ENCODE peak calls at places on chromosomes 1 and 21, in eight cellular contexts. One of them, this sample, is unnamed.

GRCh38 chr1:47868348-47868676 is 128.9 kb downstream of the TRABD2B start:
- DNase-seq in H54: no peak
- DNase-seq in posterior vena cava: no peak
- DNase-seq in CD8-positive, alpha-beta T cell: no peak
- DNase-seq in spleen: no peak
- DNase-seq in activated CD4-positive, alpha-beta T cell treated with anti-CD3 and anti-CD28 coated beads, Interleukin-2, amount 50 U/mL, for 1 hour: no peak
- DNase-seq in stimulated activated CD4-positive, alpha-beta T cell treated with anti-CD3 and anti-CD28 coated beads, Interleukin-2, amount 100 ng/mL, for 48 hours: no peak
- DNase-seq in GM13977: no peak
- DNase-seq in this sample: no peak

GRCh38 chr1:26758358-26758757 is 29.4 kb upstream of the PIGV start:
- DNase-seq in posterior vena cava: no peak
- DNase-seq in H54: no peak
- DNase-seq in spleen: no peak
- DNase-seq in CD8-positive, alpha-beta T cell: no peak
- DNase-seq in GM13977: no peak
- DNase-seq in stimulated activated CD4-positive, alpha-beta T cell treated with anti-CD3 and anti-CD28 coated beads, Interleukin-2, amount 100 ng/mL, for 48 hours: no peak
- DNase-seq in activated CD4-positive, alpha-beta T cell treated with anti-CD3 and anti-CD28 coated beads, Interleukin-2, amount 50 U/mL, for 1 hour: no peak
- DNase-seq in this sample: no peak

GRCh38 chr1:205812878-205813754 is at the start of gene SLC41A1:
- DNase-seq in activated CD4-positive, alpha-beta T cell treated with anti-CD3 and anti-CD28 coated beads, Interleukin-2, amount 50 U/mL, for 1 hour: peak
- DNase-seq in stimulated activated CD4-positive, alpha-beta T cell treated with anti-CD3 and anti-CD28 coated beads, Interleukin-2, amount 100 ng/mL, for 48 hours: peak
- DNase-seq in GM13977: peak
- DNase-seq in spleen: peak
- DNase-seq in CD8-positive, alpha-beta T cell: peak
- DNase-seq in posterior vena cava: peak
- DNase-seq in H54: peak
- DNase-seq in this sample: peak

GRCh38 chr1:26696645-26697440 is 1.0 kb downstream of the ARID1A start:
- DNase-seq in spleen: peak
- DNase-seq in CD8-positive, alpha-beta T cell: peak
- DNase-seq in posterior vena cava: peak
- DNase-seq in stimulated activated CD4-positive, alpha-beta T cell treated with anti-CD3 and anti-CD28 coated beads, Interleukin-2, amount 100 ng/mL, for 48 hours: no peak
- DNase-seq in activated CD4-positive, alpha-beta T cell treated with anti-CD3 and anti-CD28 coated beads, Interleukin-2, amount 50 U/mL, for 1 hour: peak
- DNase-seq in H54: no peak
- DNase-seq in GM13977: peak
- DNase-seq in this sample: peak

GRCh38 chr1:100462291-100463040 is 75.5 kb upstream of the GPR88 start:
- DNase-seq in activated CD4-positive, alpha-beta T cell treated with anti-CD3 and anti-CD28 coated beads, Interleukin-2, amount 50 U/mL, for 1 hour: no peak
- DNase-seq in GM13977: no peak
- DNase-seq in CD8-positive, alpha-beta T cell: no peak
- DNase-seq in spleen: no peak
- DNase-seq in posterior vena cava: no peak
- DNase-seq in stimulated activated CD4-positive, alpha-beta T cell treated with anti-CD3 and anti-CD28 coated beads, Interleukin-2, amount 100 ng/mL, for 48 hours: no peak
- DNase-seq in H54: no peak
- DNase-seq in this sample: no peak

GRCh38 chr1:6414443-6414844 is 5.3 kb downstream of the HES2 start:
- DNase-seq in H54: no peak
- DNase-seq in stimulated activated CD4-positive, alpha-beta T cell treated with anti-CD3 and anti-CD28 coated beads, Interleukin-2, amount 100 ng/mL, for 48 hours: peak
- DNase-seq in activated CD4-positive, alpha-beta T cell treated with anti-CD3 and anti-CD28 coated beads, Interleukin-2, amount 50 U/mL, for 1 hour: peak
- DNase-seq in CD8-positive, alpha-beta T cell: no peak
- DNase-seq in GM13977: peak
- DNase-seq in posterior vena cava: no peak
- DNase-seq in spleen: no peak
- DNase-seq in this sample: no peak

GRCh38 chr1:162417650-162418049 is 5.7 kb upstream of the SH2D1B start:
- DNase-seq in stimulated activated CD4-positive, alpha-beta T cell treated with anti-CD3 and anti-CD28 coated beads, Interleukin-2, amount 100 ng/mL, for 48 hours: no peak
- DNase-seq in CD8-positive, alpha-beta T cell: no peak
- DNase-seq in H54: no peak
- DNase-seq in spleen: no peak
- DNase-seq in posterior vena cava: no peak
- DNase-seq in GM13977: no peak
- DNase-seq in activated CD4-positive, alpha-beta T cell treated with anti-CD3 and anti-CD28 coated beads, Interleukin-2, amount 50 U/mL, for 1 hour: no peak
- DNase-seq in this sample: no peak

GRCh38 chr1:112808861-112809684 is 93.9 kb upstream of the PPM1J start:
- DNase-seq in spleen: peak
- DNase-seq in GM13977: peak
- DNase-seq in H54: peak
- DNase-seq in stimulated activated CD4-positive, alpha-beta T cell treated with anti-CD3 and anti-CD28 coated beads, Interleukin-2, amount 100 ng/mL, for 48 hours: peak
- DNase-seq in activated CD4-positive, alpha-beta T cell treated with anti-CD3 and anti-CD28 coated beads, Interleukin-2, amount 50 U/mL, for 1 hour: peak
- DNase-seq in CD8-positive, alpha-beta T cell: peak
- DNase-seq in posterior vena cava: peak
- DNase-seq in this sample: peak

GRCh38 chr1:42952353-42953001 is 6.2 kb downstream of the SLC2A1 start:
- DNase-seq in CD8-positive, alpha-beta T cell: no peak
- DNase-seq in posterior vena cava: no peak
- DNase-seq in activated CD4-positive, alpha-beta T cell treated with anti-CD3 and anti-CD28 coated beads, Interleukin-2, amount 50 U/mL, for 1 hour: no peak
- DNase-seq in stimulated activated CD4-positive, alpha-beta T cell treated with anti-CD3 and anti-CD28 coated beads, Interleukin-2, amount 100 ng/mL, for 48 hours: no peak
- DNase-seq in spleen: peak
- DNase-seq in GM13977: peak
- DNase-seq in H54: no peak
- DNase-seq in this sample: no peak

GRCh38 chr1:172699111-172699510 is 40.2 kb downstream of the FASLG start:
- DNase-seq in CD8-positive, alpha-beta T cell: peak
- DNase-seq in spleen: peak
- DNase-seq in H54: no peak
- DNase-seq in GM13977: no peak
- DNase-seq in activated CD4-positive, alpha-beta T cell treated with anti-CD3 and anti-CD28 coated beads, Interleukin-2, amount 50 U/mL, for 1 hour: peak
- DNase-seq in stimulated activated CD4-positive, alpha-beta T cell treated with anti-CD3 and anti-CD28 coated beads, Interleukin-2, amount 100 ng/mL, for 48 hours: peak
- DNase-seq in posterior vena cava: no peak
- DNase-seq in this sample: no peak

GRCh38 chr1:12547586-12548225 is 70.3 kb downstream of the DHRS3 start:
- DNase-seq in GM13977: no peak
- DNase-seq in stimulated activated CD4-positive, alpha-beta T cell treated with anti-CD3 and anti-CD28 coated beads, Interleukin-2, amount 100 ng/mL, for 48 hours: no peak
- DNase-seq in spleen: no peak
- DNase-seq in posterior vena cava: peak
- DNase-seq in activated CD4-positive, alpha-beta T cell treated with anti-CD3 and anti-CD28 coated beads, Interleukin-2, amount 50 U/mL, for 1 hour: no peak
- DNase-seq in CD8-positive, alpha-beta T cell: no peak
- DNase-seq in H54: no peak
- DNase-seq in this sample: no peak

GRCh38 chr21:32425628-32426027 is 13.1 kb downstream of the EVA1C start:
- DNase-seq in stimulated activated CD4-positive, alpha-beta T cell treated with anti-CD3 and anti-CD28 coated beads, Interleukin-2, amount 100 ng/mL, for 48 hours: no peak
- DNase-seq in CD8-positive, alpha-beta T cell: no peak
- DNase-seq in GM13977: no peak
- DNase-seq in spleen: no peak
- DNase-seq in posterior vena cava: no peak
- DNase-seq in activated CD4-positive, alpha-beta T cell treated with anti-CD3 and anti-CD28 coated beads, Interleukin-2, amount 50 U/mL, for 1 hour: no peak
- DNase-seq in H54: no peak
- DNase-seq in this sample: no peak

GRCh38 chr1:186206046-186206564 is 168.9 kb downstream of the TPR start:
- DNase-seq in GM13977: no peak
- DNase-seq in activated CD4-positive, alpha-beta T cell treated with anti-CD3 and anti-CD28 coated beads, Interleukin-2, amount 50 U/mL, for 1 hour: no peak
- DNase-seq in CD8-positive, alpha-beta T cell: no peak
- DNase-seq in stimulated activated CD4-positive, alpha-beta T cell treated with anti-CD3 and anti-CD28 coated beads, Interleukin-2, amount 100 ng/mL, for 48 hours: no peak
- DNase-seq in spleen: no peak
- DNase-seq in H54: no peak
- DNase-seq in posterior vena cava: no peak
- DNase-seq in this sample: no peak

GRCh38 chr1:201155354-201155753 is 1.1 kb upstream of the TMEM9 start:
- DNase-seq in GM13977: no peak
- DNase-seq in H54: no peak
- DNase-seq in posterior vena cava: no peak
- DNase-seq in spleen: peak
- DNase-seq in activated CD4-positive, alpha-beta T cell treated with anti-CD3 and anti-CD28 coated beads, Interleukin-2, amount 50 U/mL, for 1 hour: no peak
- DNase-seq in stimulated activated CD4-positive, alpha-beta T cell treated with anti-CD3 and anti-CD28 coated beads, Interleukin-2, amount 100 ng/mL, for 48 hours: no peak
- DNase-seq in CD8-positive, alpha-beta T cell: no peak
- DNase-seq in this sample: no peak

GRCh38 chr21:37642493-37642892 is 273.8 kb downstream of the KCNJ6 start:
- DNase-seq in CD8-positive, alpha-beta T cell: no peak
- DNase-seq in GM13977: no peak
- DNase-seq in stimulated activated CD4-positive, alpha-beta T cell treated with anti-CD3 and anti-CD28 coated beads, Interleukin-2, amount 100 ng/mL, for 48 hours: peak
- DNase-seq in posterior vena cava: no peak
- DNase-seq in activated CD4-positive, alpha-beta T cell treated with anti-CD3 and anti-CD28 coated beads, Interleukin-2, amount 50 U/mL, for 1 hour: no peak
- DNase-seq in spleen: no peak
- DNase-seq in H54: no peak
- DNase-seq in this sample: no peak

GRCh38 chr1:34113887-34114286 is 51.1 kb downstream of the CSMD2 start:
- DNase-seq in spleen: no peak
- DNase-seq in posterior vena cava: no peak
- DNase-seq in GM13977: peak
- DNase-seq in activated CD4-positive, alpha-beta T cell treated with anti-CD3 and anti-CD28 coated beads, Interleukin-2, amount 50 U/mL, for 1 hour: no peak
- DNase-seq in H54: no peak
- DNase-seq in CD8-positive, alpha-beta T cell: no peak
- DNase-seq in stimulated activated CD4-positive, alpha-beta T cell treated with anti-CD3 and anti-CD28 coated beads, Interleukin-2, amount 100 ng/mL, for 48 hours: no peak
- DNase-seq in this sample: no peak

GRCh38 chr1:170168263-170168662 is 22.5 kb downstream of the NTMT2 start:
- DNase-seq in posterior vena cava: no peak
- DNase-seq in H54: peak
- DNase-seq in spleen: no peak
- DNase-seq in GM13977: no peak
- DNase-seq in CD8-positive, alpha-beta T cell: no peak
- DNase-seq in stimulated activated CD4-positive, alpha-beta T cell treated with anti-CD3 and anti-CD28 coated beads, Interleukin-2, amount 100 ng/mL, for 48 hours: no peak
- DNase-seq in activated CD4-positive, alpha-beta T cell treated with anti-CD3 and anti-CD28 coated beads, Interleukin-2, amount 50 U/mL, for 1 hour: no peak
- DNase-seq in this sample: no peak

GRCh38 chr1:241440904-241441303 is 78.7 kb downstream of the FH start:
- DNase-seq in spleen: no peak
- DNase-seq in activated CD4-positive, alpha-beta T cell treated with anti-CD3 and anti-CD28 coated beads, Interleukin-2, amount 50 U/mL, for 1 hour: no peak
- DNase-seq in posterior vena cava: no peak
- DNase-seq in stimulated activated CD4-positive, alpha-beta T cell treated with anti-CD3 and anti-CD28 coated beads, Interleukin-2, amount 100 ng/mL, for 48 hours: no peak
- DNase-seq in CD8-positive, alpha-beta T cell: no peak
- DNase-seq in GM13977: no peak
- DNase-seq in H54: no peak
- DNase-seq in this sample: no peak

GRCh38 chr1:59765036-59765730 is 49.6 kb upstream of the HOOK1 start:
- DNase-seq in CD8-positive, alpha-beta T cell: no peak
- DNase-seq in posterior vena cava: no peak
- DNase-seq in stimulated activated CD4-positive, alpha-beta T cell treated with anti-CD3 and anti-CD28 coated beads, Interleukin-2, amount 100 ng/mL, for 48 hours: no peak
- DNase-seq in H54: no peak
- DNase-seq in spleen: no peak
- DNase-seq in GM13977: no peak
- DNase-seq in activated CD4-positive, alpha-beta T cell treated with anti-CD3 and anti-CD28 coated beads, Interleukin-2, amount 50 U/mL, for 1 hour: no peak
- DNase-seq in this sample: no peak

GRCh38 chr1:35576061-35576765 is 3.1 kb downstream of the TFAP2E start:
- DNase-seq in posterior vena cava: peak
- DNase-seq in spleen: peak
- DNase-seq in activated CD4-positive, alpha-beta T cell treated with anti-CD3 and anti-CD28 coated beads, Interleukin-2, amount 50 U/mL, for 1 hour: no peak
- DNase-seq in stimulated activated CD4-positive, alpha-beta T cell treated with anti-CD3 and anti-CD28 coated beads, Interleukin-2, amount 100 ng/mL, for 48 hours: no peak
- DNase-seq in CD8-positive, alpha-beta T cell: no peak
- DNase-seq in H54: no peak
- DNase-seq in GM13977: no peak
- DNase-seq in this sample: no peak

GRCh38 chr1:110501725-110502124 is 17.2 kb downstream of the KCNA10 start:
- DNase-seq in activated CD4-positive, alpha-beta T cell treated with anti-CD3 and anti-CD28 coated beads, Interleukin-2, amount 50 U/mL, for 1 hour: no peak
- DNase-seq in stimulated activated CD4-positive, alpha-beta T cell treated with anti-CD3 and anti-CD28 coated beads, Interleukin-2, amount 100 ng/mL, for 48 hours: no peak
- DNase-seq in H54: no peak
- DNase-seq in CD8-positive, alpha-beta T cell: no peak
- DNase-seq in GM13977: no peak
- DNase-seq in posterior vena cava: no peak
- DNase-seq in spleen: no peak
- DNase-seq in this sample: no peak

GRCh38 chr1:107493111-107493716 is 352.4 kb downstream of the NTNG1 start:
- DNase-seq in H54: no peak
- DNase-seq in GM13977: no peak
- DNase-seq in activated CD4-positive, alpha-beta T cell treated with anti-CD3 and anti-CD28 coated beads, Interleukin-2, amount 50 U/mL, for 1 hour: no peak
- DNase-seq in spleen: no peak
- DNase-seq in stimulated activated CD4-positive, alpha-beta T cell treated with anti-CD3 and anti-CD28 coated beads, Interleukin-2, amount 100 ng/mL, for 48 hours: no peak
- DNase-seq in CD8-positive, alpha-beta T cell: no peak
- DNase-seq in posterior vena cava: no peak
- DNase-seq in this sample: no peak

GRCh38 chr1:16207318-16208269 is 4.9 kb downstream of the ARHGEF19 start:
- DNase-seq in H54: peak
- DNase-seq in CD8-positive, alpha-beta T cell: no peak
- DNase-seq in activated CD4-positive, alpha-beta T cell treated with anti-CD3 and anti-CD28 coated beads, Interleukin-2, amount 50 U/mL, for 1 hour: no peak
- DNase-seq in spleen: peak
- DNase-seq in posterior vena cava: peak
- DNase-seq in GM13977: no peak
- DNase-seq in stimulated activated CD4-positive, alpha-beta T cell treated with anti-CD3 and anti-CD28 coated beads, Interleukin-2, amount 100 ng/mL, for 48 hours: no peak
- DNase-seq in this sample: peak

GRCh38 chr1:18730321-18730720 is 99.7 kb downstream of the PAX7 start:
- DNase-seq in H54: no peak
- DNase-seq in GM13977: no peak
- DNase-seq in CD8-positive, alpha-beta T cell: no peak
- DNase-seq in activated CD4-positive, alpha-beta T cell treated with anti-CD3 and anti-CD28 coated beads, Interleukin-2, amount 50 U/mL, for 1 hour: no peak
- DNase-seq in stimulated activated CD4-positive, alpha-beta T cell treated with anti-CD3 and anti-CD28 coated beads, Interleukin-2, amount 100 ng/mL, for 48 hours: no peak
- DNase-seq in spleen: no peak
- DNase-seq in posterior vena cava: peak
- DNase-seq in this sample: no peak

GRCh38 chr21:45111703-45112102 is 37.3 kb downstream of the ADARB1 start:
- DNase-seq in CD8-positive, alpha-beta T cell: no peak
- DNase-seq in GM13977: no peak
- DNase-seq in H54: no peak
- DNase-seq in stimulated activated CD4-positive, alpha-beta T cell treated with anti-CD3 and anti-CD28 coated beads, Interleukin-2, amount 100 ng/mL, for 48 hours: no peak
- DNase-seq in spleen: no peak
- DNase-seq in posterior vena cava: no peak
- DNase-seq in activated CD4-positive, alpha-beta T cell treated with anti-CD3 and anti-CD28 coated beads, Interleukin-2, amount 50 U/mL, for 1 hour: no peak
- DNase-seq in this sample: no peak

GRCh38 chr1:40508375-40509341 is at the start of gene EXO5:
- DNase-seq in spleen: peak
- DNase-seq in CD8-positive, alpha-beta T cell: peak
- DNase-seq in posterior vena cava: peak
- DNase-seq in H54: peak
- DNase-seq in GM13977: peak
- DNase-seq in activated CD4-positive, alpha-beta T cell treated with anti-CD3 and anti-CD28 coated beads, Interleukin-2, amount 50 U/mL, for 1 hour: peak
- DNase-seq in stimulated activated CD4-positive, alpha-beta T cell treated with anti-CD3 and anti-CD28 coated beads, Interleukin-2, amount 100 ng/mL, for 48 hours: peak
- DNase-seq in this sample: peak

GRCh38 chr1:160675641-160676410 is 29.0 kb upstream of the SLAMF1 start:
- DNase-seq in CD8-positive, alpha-beta T cell: peak
- DNase-seq in GM13977: peak
- DNase-seq in activated CD4-positive, alpha-beta T cell treated with anti-CD3 and anti-CD28 coated beads, Interleukin-2, amount 50 U/mL, for 1 hour: peak
- DNase-seq in posterior vena cava: peak
- DNase-seq in stimulated activated CD4-positive, alpha-beta T cell treated with anti-CD3 and anti-CD28 coated beads, Interleukin-2, amount 100 ng/mL, for 48 hours: peak
- DNase-seq in H54: peak
- DNase-seq in spleen: peak
- DNase-seq in this sample: peak

GRCh38 chr21:14533555-14534400 is 12.3 kb downstream of the SAMSN1 start:
- DNase-seq in GM13977: peak
- DNase-seq in activated CD4-positive, alpha-beta T cell treated with anti-CD3 and anti-CD28 coated beads, Interleukin-2, amount 50 U/mL, for 1 hour: no peak
- DNase-seq in stimulated activated CD4-positive, alpha-beta T cell treated with anti-CD3 and anti-CD28 coated beads, Interleukin-2, amount 100 ng/mL, for 48 hours: no peak
- DNase-seq in posterior vena cava: no peak
- DNase-seq in spleen: no peak
- DNase-seq in H54: peak
- DNase-seq in CD8-positive, alpha-beta T cell: no peak
- DNase-seq in this sample: no peak

This sample was measured in upper lobe of left lung.